ENCODE peak calls at places on chromosomes 4 and X, in five cellular contexts. J, K, V, B and I are unnamed samples.

GRCh38 chrX:150543230-150544155 is 24.9 kb upstream of the MTM1 start:
- DNase-seq in J (no peak), K (no peak), V (no peak), B (peak; percentile 19), I (no peak)

GRCh38 chr4:48853604-48854394 is 22.9 kb downstream of the OCIAD1 start:
- DNase-seq in J (no peak), K (no peak), V (no peak), B (no peak), I (no peak)

GRCh38 chrX:129653985-129654651 is 638 bp downstream of the APLN start:
- DNase-seq in J (no peak), K (no peak), V (peak; percentile 29), B (no peak), I (no peak)

GRCh38 chr4:8731364-8731763 is 138.8 kb downstream of the CPZ start:
- DNase-seq in J (peak; percentile 54), K (no peak), V (no peak), B (no peak), I (no peak)

GRCh38 chr4:156255205-156255604 is 301.5 kb upstream of the CTSO start:
- DNase-seq in J (no peak), K (no peak), V (no peak), B (no peak), I (no peak)

GRCh38 chr4:129583868-129584267 is 487.9 kb downstream of the C4orf33 start:
- DNase-seq in J (no peak), K (no peak), V (peak; percentile 0), B (no peak), I (no peak)

GRCh38 chr4:141346144-141346543 is 125.4 kb downstream of the ZNF330 start:
- DNase-seq in J (no peak), K (peak; percentile 53), V (peak; percentile 64), B (peak; percentile 7), I (no peak)

GRCh38 chr4:155578726-155579385 is 87.8 kb upstream of the GUCY1A1 start:
- DNase-seq in J (no peak), K (no peak), V (peak; percentile 68), B (no peak), I (no peak)

GRCh38 chr4:98143001-98143899 is at the start of gene STPG2:
- DNase-seq in J (peak; percentile 94), K (peak; percentile 91), V (peak; percentile 87), B (peak; percentile 95), I (peak; percentile 52)

GRCh38 chr4:73762409-73762808 is 22.0 kb downstream of the CXCL8 start:
- DNase-seq in J (no peak), K (no peak), V (no peak), B (no peak), I (no peak)

GRCh38 chr4:59629348-59629747 is 1570.8 kb upstream of the ADGRL3 start:
- DNase-seq in J (no peak), K (no peak), V (no peak), B (no peak), I (no peak)

GRCh38 chr4:84855774-84856173 is 110.7 kb downstream of the WDFY3 start:
- DNase-seq in J (no peak), K (peak; percentile 15), V (peak; percentile 29), B (peak; percentile 18), I (no peak)

GRCh38 chrX:47958943-47959342 is 44.8 kb downstream of the ZNF182 start:
- DNase-seq in J (no peak), K (peak; percentile 11), V (no peak), B (no peak), I (no peak)

GRCh38 chr4:70473691-70474090 is 1.7 kb downstream of the MUC7 start:
- DNase-seq in J (no peak), K (no peak), V (no peak), B (no peak), I (no peak)

GRCh38 chr4:76203541-76203940 is 10.1 kb downstream of the SCARB2 start:
- DNase-seq in J (no peak), K (no peak), V (no peak), B (no peak), I (no peak)

GRCh38 chr4:78432896-78433295 is 118.7 kb upstream of the ANXA3 start:
- DNase-seq in J (no peak), K (peak; percentile 2), V (peak; percentile 67), B (peak; percentile 28), I (peak; percentile 22)

GRCh38 chr4:177434667-177435066 is 7.6 kb downstream of the AGA start:
- DNase-seq in J (no peak), K (no peak), V (no peak), B (no peak), I (no peak)

GRCh38 chr4:138087181-138087714 is 154.9 kb downstream of the SLC7A11 start:
- DNase-seq in J (no peak), K (no peak), V (no peak), B (no peak), I (no peak)

GRCh38 chr4:24244663-24245519 is 339.5 kb downstream of the DHX15 start:
- DNase-seq in J (no peak), K (peak; percentile 80), V (peak; percentile 53), B (peak; percentile 34), I (no peak)

GRCh38 chrX:142036111-142036510 is 132.4 kb downstream of the MAGEC1 start:
- DNase-seq in J (no peak), K (no peak), V (peak; percentile 55), B (no peak), I (no peak)
- H3K27me3 ChIP-seq in J (no peaks in the 10 kb centered on the region), K (no peaks in the 10 kb centered on the region), V (no peaks in the 10 kb centered on the region), B (no peaks in the 10 kb centered on the region), I (no peaks in the 10 kb centered on the region)

GRCh38 chrX:13815664-13816063 is 1.2 kb downstream of the GPM6B start:
- DNase-seq in J (no peak), K (no peak), V (no peak), B (no peak), I (no peak)
- H3K27me3 ChIP-seq in J (no peaks in the 10 kb centered on the region), K (no peaks in the 10 kb centered on the region), V (no peaks in the 10 kb centered on the region), B (no peaks in the 10 kb centered on the region), I (no peaks in the 10 kb centered on the region)

DNA sequence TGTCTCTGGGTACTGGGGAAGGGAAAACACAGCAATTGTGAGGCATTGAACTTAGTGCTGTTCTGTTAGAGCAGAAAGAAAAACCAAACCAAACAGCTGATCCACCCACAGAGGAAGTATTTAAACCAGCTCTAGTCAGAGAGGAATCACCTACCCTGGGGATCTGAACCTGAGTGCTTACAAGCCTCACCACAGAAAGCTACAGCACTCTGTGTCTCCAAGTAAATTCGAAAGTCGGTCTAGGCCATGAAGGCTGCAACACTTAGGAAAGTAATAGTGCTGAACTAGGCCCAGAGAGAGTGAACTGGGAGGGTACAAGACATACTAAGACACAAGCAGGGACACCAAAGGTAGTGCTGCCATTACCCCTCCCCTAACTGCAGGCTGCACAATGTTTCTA is 142.2 kb upstream of the CXorf51A start:
- DNase-seq in J (no peak), K (no peak), V (no peak), B (no peak), I (no peak)
- H3K27me3 ChIP-seq in J (no peaks in the 10 kb centered on the region), K (no peaks in the 10 kb centered on the region), V (no peaks in the 10 kb centered on the region), B (no peaks in the 10 kb centered on the region), I (no peaks in the 10 kb centered on the region)

GRCh38 chrX:72297953-72298730 is 7.6 kb downstream of the CITED1 start:
- DNase-seq in J (no peak), K (no peak), V (peak; percentile 19), B (peak; percentile 41), I (no peak)
- H3K27me3 ChIP-seq in J (peaks cover 2% of the 10 kb centered on the region), K (peaks cover 15% of the 10 kb centered on the region), V (peaks cover 38% of the 10 kb centered on the region), B (peaks cover 28% of the 10 kb centered on the region), I (peaks cover 39% of the 10 kb centered on the region)

DNA sequence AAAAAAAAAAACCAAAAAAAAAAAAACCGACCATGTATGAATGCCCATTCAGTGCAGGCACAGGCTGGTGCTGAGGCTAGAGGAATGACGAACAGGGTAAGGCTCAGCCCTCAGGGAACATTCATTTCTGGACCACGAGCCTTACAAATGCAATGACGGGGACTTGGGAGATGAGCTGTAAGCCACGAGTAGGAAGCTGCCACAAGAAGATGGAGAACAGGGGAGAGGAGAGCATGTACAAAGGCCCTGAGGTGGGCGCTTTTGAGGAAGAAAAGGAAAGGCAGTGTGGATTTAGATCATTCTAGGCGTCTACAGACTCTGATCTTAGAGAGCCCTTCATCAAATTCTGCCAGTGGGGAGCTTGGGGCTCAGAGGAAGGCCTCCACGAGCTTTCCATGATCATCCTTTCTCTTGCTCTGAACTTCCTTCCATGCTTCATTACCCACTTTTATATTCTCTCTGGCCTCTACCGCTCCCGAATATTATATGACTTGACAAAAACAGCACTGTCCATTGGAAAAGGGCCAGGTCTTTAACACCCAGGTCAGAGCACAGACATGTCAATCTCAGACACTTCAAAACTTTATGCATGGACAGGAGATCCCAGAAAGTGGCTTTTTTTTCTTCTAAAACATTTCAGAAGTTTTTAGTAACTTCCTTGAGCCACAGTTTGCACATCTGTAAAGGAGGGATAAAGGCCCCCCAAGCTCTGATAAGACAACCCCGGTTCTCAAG is 3.3 kb upstream of the ZNF518B start:
- DNase-seq in J (no peak), K (no peak), V (no peak), B (no peak), I (no peak)
- H3K27me3 ChIP-seq in J (peaks cover 43% of the 10 kb centered on the region), K (peaks cover 44% of the 10 kb centered on the region), V (peaks cover 10% of the 10 kb centered on the region), B (peaks cover 77% of the 10 kb centered on the region), I (peaks cover 4% of the 10 kb centered on the region)

DNA sequence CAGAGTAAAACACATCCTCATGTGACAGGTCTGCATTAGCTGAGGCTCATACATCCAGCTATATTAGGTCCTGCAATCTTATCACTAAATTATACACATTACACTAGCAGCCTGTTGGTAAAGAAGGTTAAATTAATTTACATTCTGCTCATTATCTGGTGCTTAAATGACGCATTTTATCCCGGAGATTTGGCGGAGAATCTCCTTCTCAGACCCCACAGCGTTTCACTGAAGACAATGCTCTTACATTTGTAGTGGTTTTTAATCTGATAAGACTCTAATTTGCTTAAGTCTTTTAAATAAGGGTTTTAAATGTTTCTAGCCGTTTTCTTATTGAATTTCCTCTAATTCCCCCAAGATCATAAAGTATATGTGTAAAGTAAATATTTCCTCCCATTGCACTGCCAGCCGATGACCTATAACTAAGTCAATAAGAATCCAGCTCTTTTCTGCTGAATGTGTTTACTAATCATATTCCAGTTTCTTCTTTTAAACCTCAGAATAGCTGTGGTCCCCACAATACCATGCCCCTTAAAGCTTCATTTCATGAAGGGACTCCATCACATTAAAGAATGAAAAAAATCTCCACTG is 2.1 kb upstream of the PITX2 start:
- DNase-seq in J (no peak), K (no peak), V (no peak), B (peak; percentile 16), I (no peak)
- H3K27me3 ChIP-seq in J (peaks cover 100% of the 10 kb centered on the region), K (peaks cover 100% of the 10 kb centered on the region), V (peaks cover 81% of the 10 kb centered on the region), B (peaks cover 100% of the 10 kb centered on the region), I (peaks cover 58% of the 10 kb centered on the region)

DNA sequence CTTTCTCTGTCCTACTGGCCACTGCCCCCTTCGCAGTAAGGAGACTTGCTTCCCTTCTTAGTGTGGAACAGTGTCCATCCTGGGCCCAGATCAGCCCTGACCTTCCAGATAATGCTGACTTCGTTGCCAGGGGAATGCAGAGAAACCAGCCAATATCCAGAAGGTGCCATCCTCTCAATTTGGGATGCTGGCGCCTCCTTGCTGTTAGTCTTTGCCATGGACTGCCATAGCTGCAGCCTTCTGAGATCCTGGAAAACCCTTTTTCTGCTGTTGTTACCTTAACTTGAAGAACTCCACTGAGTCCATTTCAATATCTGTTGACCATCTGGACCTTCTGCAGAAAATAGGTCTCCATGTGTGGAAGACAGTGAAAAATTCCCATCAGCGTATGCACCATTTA is 21.8 kb downstream of the RAI2 start:
- DNase-seq in J (no peak), K (no peak), V (no peak), B (no peak), I (no peak)
- H3K27me3 ChIP-seq in J (no peaks in the 10 kb centered on the region), K (no peaks in the 10 kb centered on the region), V (no peaks in the 10 kb centered on the region), B (no peaks in the 10 kb centered on the region), I (no peaks in the 10 kb centered on the region)

GRCh38 chr4:1002131-1002630 is 9.0 kb upstream of the SLC26A1 start:
- DNase-seq in J (no peak), K (no peak), V (no peak), B (peak; percentile 59), I (no peak)
- H3K27me3 ChIP-seq in J (peaks cover 98% of the 10 kb centered on the region), K (peaks cover 98% of the 10 kb centered on the region), V (peaks cover 47% of the 10 kb centered on the region), B (peaks cover 100% of the 10 kb centered on the region), I (peaks cover 31% of the 10 kb centered on the region)